ENCODE peak calls at places on chromosomes 5 and 9, in nine cellular contexts. B is transverse colon, Q is heart left ventricle, K is right lobe of liver, J is H1, F is breast epithelium, U is endothelial cell of umbilical vein, G is stomach, P is K562. N is an unnamed sample.

GRCh38 chr9:103991001-103991400 is 103.1 kb upstream of the SMC2 start:
- DNase-seq in U (no peak), B (no peak), J (no peak), P (no peak), K (no peak), G (no peak), F (no peak), Q (no peak), N (no peak)

GRCh38 chr9:98991981-98992884 is 48.5 kb downstream of the COL15A1 start:
- DNase-seq in Q (no peak), G (no peak), B (no peak), K (no peak), P (no peak), F (no peak), U (no peak), J (no peak), N (peak)

GRCh38 chr5:62948294-62948693 is 369.7 kb downstream of the LRRC70 start:
- DNase-seq in F (no peak), G (no peak), Q (no peak), K (no peak), B (no peak), J (no peak), U (peak), P (no peak), N (no peak)

GRCh38 chr9:32931129-32931528 is 70.3 kb downstream of the APTX start:
- DNase-seq in P (no peak), K (no peak), B (no peak), U (no peak), G (no peak), F (no peak), Q (no peak), J (no peak), N (peak)

GRCh38 chr5:15463231-15463630 is 36.7 kb upstream of the FBXL7 start:
- DNase-seq in P (no peak), K (no peak), G (no peak), J (no peak), B (no peak), U (peak), Q (no peak), F (no peak), N (no peak)

GRCh38 chr5:173890195-173890951 is 2.2 kb downstream of the CPEB4 start:
- DNase-seq in J (no peak), U (peak), F (no peak), K (no peak), P (peak), B (no peak), G (no peak), Q (peak), N (peak)

GRCh38 chr5:180744253-180744652 is 4.4 kb upstream of the OR2Y1 start:
- DNase-seq in U (no peak), J (no peak), F (no peak), B (no peak), Q (no peak), K (no peak), G (no peak), P (no peak), N (no peak)

GRCh38 chr5:95733100-95733499 is 2.0 kb downstream of the RHOBTB3 start:
- DNase-seq in F (no peak), K (no peak), J (no peak), P (no peak), B (no peak), U (no peak), Q (no peak), G (no peak), N (no peak)

GRCh38 chr5:135718151-135718550 is 116.3 kb upstream of the SLC25A48 start:
- DNase-seq in K (no peak), Q (no peak), F (no peak), J (no peak), B (no peak), U (no peak), G (no peak), P (no peak), N (no peak)

GRCh38 chr9:113614843-113615648 is 151.5 kb downstream of the RGS3 start:
- DNase-seq in G (no peak), K (peak), P (no peak), U (no peak), B (no peak), J (no peak), F (peak), Q (peak), N (peak)

GRCh38 chr5:161312882-161313281 is 233.6 kb downstream of the GABRB2 start:
- DNase-seq in J (no peak), B (no peak), F (no peak), K (no peak), Q (no peak), P (no peak), U (no peak), G (no peak), N (no peak)

GRCh38 chr5:94396687-94397086 is 221.7 kb downstream of the KIAA0825 start:
- DNase-seq in K (no peak), F (no peak), B (no peak), P (no peak), J (no peak), Q (no peak), G (no peak), U (no peak), N (no peak)

GRCh38 chr5:71836084-71836483 is 117.0 kb downstream of the CARTPT start:
- DNase-seq in J (no peak), K (no peak), P (no peak), U (peak), Q (no peak), F (no peak), G (no peak), B (no peak), N (no peak)

GRCh38 chr5:31187591-31187990 is 5.9 kb upstream of the CDH6 start:
- DNase-seq in B (no peak), G (no peak), U (no peak), K (no peak), Q (no peak), F (no peak), P (no peak), J (no peak), N (no peak)

GRCh38 chr9:128523199-128523925 is 18.8 kb downstream of the GLE1 start:
- DNase-seq in Q (peak), J (no peak), P (no peak), B (no peak), U (peak), F (no peak), G (no peak), K (peak), N (peak)

GRCh38 chr9:42388846-42389245 is 205.4 kb downstream of the SPATA31A6 start:
- DNase-seq in F (no peak), P (no peak), J (no peak), Q (no peak), B (no peak), U (peak), G (no peak), K (no peak), N (no peak)

DNA sequence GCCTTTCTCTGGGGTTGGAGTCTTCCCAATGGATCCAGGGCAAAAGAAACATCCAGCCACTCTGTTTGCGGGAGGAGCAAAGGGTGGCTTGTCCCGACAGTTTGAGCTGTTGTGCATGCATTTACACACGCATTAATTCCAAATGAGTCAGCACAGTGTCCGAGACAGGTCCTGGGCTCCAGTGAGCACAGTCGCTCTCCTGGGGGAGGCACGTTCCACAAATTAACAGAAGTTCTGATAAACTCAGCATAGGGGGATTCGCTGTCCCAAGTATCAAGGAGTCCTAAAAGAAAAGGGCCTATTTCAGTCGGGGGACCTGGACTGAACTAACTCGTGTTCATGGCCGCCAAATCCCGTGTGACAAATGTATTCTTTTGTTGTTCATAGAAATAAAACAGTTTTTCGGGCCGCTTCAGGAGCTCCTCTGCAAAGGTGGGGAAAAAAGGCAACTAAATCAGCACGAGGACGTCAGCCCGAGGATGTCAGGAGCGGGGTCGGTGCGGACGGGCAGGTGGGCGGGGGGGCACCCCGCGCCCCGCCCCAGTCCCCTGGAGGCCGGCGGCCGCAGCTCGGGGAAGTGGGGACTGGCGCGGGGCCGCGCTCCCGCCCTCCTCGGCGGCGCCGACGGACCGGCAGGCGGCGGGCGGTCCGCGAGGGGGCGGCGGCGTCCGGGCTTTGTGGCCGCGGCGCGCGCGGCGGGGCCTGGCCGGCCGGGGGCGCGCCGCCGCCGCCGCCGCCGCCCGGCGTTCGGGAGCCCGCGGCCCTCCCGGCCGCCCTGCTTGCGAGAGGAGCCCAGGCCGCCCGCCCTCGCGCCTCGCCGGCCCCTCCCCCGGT is at the start of gene MSANTD3:
- DNase-seq in P (peak), Q (peak), J (no peak), G (peak), K (peak), B (peak), F (peak), U (peak), N (peak)
- TF ChIP-seq POLR2A in P (peak), Q (no peak), J (peak), G (no peak), K (peak), B (no peak), F (no peak), U (peak), N (no peak)

GRCh38 chr5:38226091-38226490 is 32.3 kb upstream of the EGFLAM start:
- DNase-seq in U (no peak), B (no peak), P (no peak), F (no peak), K (no peak), Q (no peak), J (no peak), G (no peak), N (no peak)
- TF ChIP-seq POLR2A in U (no peak), B (no peak), P (no peak), F (no peak), K (no peak), Q (no peak), J (no peak), G (no peak), N (no peak)

DNA sequence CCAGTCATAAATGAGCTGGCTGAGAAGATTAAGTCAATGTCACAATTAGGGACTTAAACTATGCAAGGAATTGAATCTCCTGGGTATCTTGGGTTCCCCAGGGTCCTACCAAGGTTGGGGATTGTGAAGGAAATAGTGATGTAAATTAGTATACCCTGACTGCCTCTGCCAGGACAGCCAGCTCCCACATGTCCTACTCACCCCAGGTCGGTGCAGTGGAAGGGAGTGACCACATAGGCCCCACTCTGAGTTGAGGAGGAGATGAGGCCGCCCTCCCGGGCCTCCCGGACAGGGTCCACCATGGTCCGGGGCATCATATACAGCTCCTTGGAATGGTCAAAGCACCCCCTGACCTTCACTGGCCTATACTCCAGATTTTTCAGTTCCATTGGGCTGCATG is 2.7 kb downstream of the SURF1 start:
- DNase-seq in Q (no peak), J (no peak), K (no peak), F (no peak), B (no peak), U (no peak), G (no peak), P (no peak), N (no peak)
- TF ChIP-seq POLR2A in Q (no peak), J (no peak), K (no peak), F (no peak), B (no peak), U (no peak), G (no peak), P (no peak), N (no peak)

DNA sequence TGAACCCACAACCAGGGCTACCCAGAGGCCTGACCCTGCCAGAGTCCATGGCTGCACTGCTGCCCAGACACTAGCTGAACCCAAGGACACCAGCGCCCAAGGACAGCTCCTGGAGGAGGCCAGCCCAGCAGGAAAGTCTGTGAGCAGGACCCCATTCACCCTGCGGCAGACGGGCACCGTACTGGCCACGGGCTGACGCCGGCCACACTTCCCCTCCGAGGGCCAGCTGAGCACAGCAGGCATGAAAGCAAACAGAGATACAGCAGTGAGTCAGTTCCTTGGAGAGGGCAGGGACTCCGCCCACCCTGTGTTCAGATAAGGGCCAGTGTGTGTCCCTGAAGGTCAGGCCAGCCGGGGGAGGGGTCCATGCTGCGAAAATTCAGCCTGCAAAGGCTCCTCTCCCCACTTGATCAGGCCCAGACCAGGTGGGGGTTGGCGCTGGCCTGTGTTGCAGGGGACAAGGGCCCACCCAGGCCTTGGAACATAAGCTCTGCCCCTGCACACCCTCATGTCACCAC is 3.2 kb downstream of the RNF208 start:
- DNase-seq in F (no peak), B (peak), K (no peak), J (no peak), Q (peak), U (peak), G (peak), P (peak), N (peak)
- TF ChIP-seq POLR2A in F (no peak), B (peak), K (no peak), J (no peak), Q (no peak), U (no peak), G (no peak), P (peak), N (no peak)

GRCh38 chr5:172173771-172174170 is 14.3 kb downstream of the STK10 start:
- DNase-seq in J (no peak), P (no peak), U (no peak), K (no peak), B (no peak), G (no peak), Q (no peak), F (no peak), N (no peak)

GRCh38 chr5:172178301-172179031 is 9.6 kb downstream of the STK10 start:
- DNase-seq in B (no peak), K (no peak), P (peak), F (no peak), J (no peak), Q (no peak), G (peak), U (no peak), N (no peak)

GRCh38 chr5:172177232-172177631 is 10.8 kb downstream of the STK10 start:
- DNase-seq in B (no peak), F (no peak), U (no peak), J (no peak), K (no peak), Q (no peak), G (no peak), P (no peak), N (no peak)

GRCh38 chr5:172172912-172173591 is 15.0 kb downstream of the STK10 start:
- DNase-seq in J (no peak), P (no peak), F (no peak), K (no peak), U (no peak), G (no peak), Q (peak), B (no peak), N (no peak)

GRCh38 chr5:172175263-172175719 is 12.7 kb downstream of the STK10 start:
- DNase-seq in Q (peak), B (peak), G (peak), U (no peak), J (no peak), P (no peak), K (peak), F (no peak), N (peak)
- TF ChIP-seq POLR2A in Q (no peak), B (no peak), G (no peak), U (no peak), J (no peak), P (no peak), K (peak), F (no peak), N (no peak)

GRCh38 chr9:86943871-86944240 is 3.5 kb downstream of the GAS1 start:
- DNase-seq in G (no peak), U (no peak), Q (no peak), J (no peak), B (no peak), F (no peak), P (no peak), K (no peak), N (no peak)

GRCh38 chr9:86946712-86947145 is 577 bp downstream of the GAS1 start:
- DNase-seq in Q (peak), B (peak), G (peak), J (no peak), F (peak), K (peak), U (peak), P (no peak), N (no peak)

GRCh38 chr9:86944974-86945867 is 2.1 kb downstream of the GAS1 start:
- DNase-seq in Q (peak), J (no peak), P (no peak), B (no peak), F (no peak), U (no peak), G (no peak), K (no peak), N (no peak)

GRCh38 chr9:86947146-86948081 is at the start of gene GAS1:
- DNase-seq in P (peak), F (peak), Q (peak), U (peak), J (peak), G (peak), B (peak), K (peak), N (peak)

DNA sequence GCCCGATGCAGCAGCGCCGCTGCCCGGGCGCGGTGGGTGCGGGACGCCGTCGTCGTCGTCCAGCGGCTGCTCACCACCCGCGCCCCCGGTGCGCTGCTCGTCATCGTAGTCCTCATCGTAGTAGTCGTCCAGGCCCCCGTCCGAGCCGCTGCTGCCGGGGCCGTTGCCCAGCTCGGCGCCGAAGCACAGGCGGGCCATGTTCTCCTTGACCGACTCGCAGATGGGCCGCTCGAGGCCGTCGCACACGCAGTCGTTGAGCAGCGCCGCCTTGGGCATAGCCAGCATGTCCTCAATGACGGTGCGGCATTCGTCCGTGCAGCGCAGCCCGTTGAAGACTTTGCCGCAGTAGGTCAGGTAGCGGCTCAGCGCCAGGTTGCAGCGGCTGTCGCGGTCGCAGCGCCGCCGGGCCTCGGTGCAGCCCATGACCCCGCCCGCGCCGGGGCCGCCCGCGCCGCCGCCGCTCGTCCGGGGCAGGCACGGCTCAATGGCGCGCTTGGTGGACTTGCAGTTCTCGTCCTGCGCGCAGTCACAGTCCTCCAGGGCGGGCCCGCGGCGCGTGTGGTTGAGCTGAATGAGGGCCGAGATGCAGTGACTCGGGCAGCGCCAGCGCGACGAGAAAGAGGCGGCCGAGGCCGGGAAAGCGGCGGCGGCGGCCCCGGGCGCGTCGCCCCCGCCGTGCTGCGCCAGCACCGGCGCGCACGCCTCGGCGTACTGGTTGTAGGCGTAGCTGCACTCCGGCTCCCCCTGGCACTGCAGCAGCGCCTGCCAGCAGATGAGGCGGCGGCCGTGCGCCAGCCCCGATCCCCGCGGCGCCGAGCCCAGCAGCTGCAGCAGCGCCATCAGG is 1.2 kb downstream of the GAS1 start:
- DNase-seq in G (peak), J (no peak), U (peak), B (peak), Q (peak), K (peak), P (no peak), F (peak), N (peak)
- TF ChIP-seq POLR2A in G (no peak), J (no peak), U (no peak), B (no peak), Q (no peak), K (peak), P (no peak), F (no peak), N (no peak)

N was measured in upper lobe of left lung.